ENCODE peak calls at places on chromosomes 12 and 14, in five cellular contexts. One of them, this sample, is unnamed.

GRCh38 chr14:96039633-96040311 is 610 bp downstream of the C14orf132 start:
- DNase-seq in stimulated activated effector memory CD8-positive, alpha-beta T cell treated with anti-CD3 and anti-CD28 coated beads, Interleukin-12 subunit alpha, Interleukin-12 subunit beta, amount 100 ng/mL, for 72 hours: no peak
- DNase-seq in stimulated activated CD4-positive, alpha-beta T cell treated with anti-CD3 and anti-CD28 coated beads, Interleukin-2, amount 100 ng/mL, for 24 hours: peak
- DNase-seq in EL: peak
- DNase-seq in activated T-cell treated with anti-CD3 and anti-CD28 coated beads for 24 hours: no peak
- DNase-seq in this sample: no peak

GRCh38 chr12:95621725-95622124 is 70.4 kb upstream of the USP44 start:
- DNase-seq in EL: no peak
- DNase-seq in stimulated activated CD4-positive, alpha-beta T cell treated with anti-CD3 and anti-CD28 coated beads, Interleukin-2, amount 100 ng/mL, for 24 hours: no peak
- DNase-seq in stimulated activated effector memory CD8-positive, alpha-beta T cell treated with anti-CD3 and anti-CD28 coated beads, Interleukin-12 subunit alpha, Interleukin-12 subunit beta, amount 100 ng/mL, for 72 hours: no peak
- DNase-seq in activated T-cell treated with anti-CD3 and anti-CD28 coated beads for 24 hours: no peak
- DNase-seq in this sample: no peak

GRCh38 chr12:44544018-44544417 is 332.1 kb downstream of the NELL2 start:
- DNase-seq in stimulated activated CD4-positive, alpha-beta T cell treated with anti-CD3 and anti-CD28 coated beads, Interleukin-2, amount 100 ng/mL, for 24 hours: no peak
- DNase-seq in stimulated activated effector memory CD8-positive, alpha-beta T cell treated with anti-CD3 and anti-CD28 coated beads, Interleukin-12 subunit alpha, Interleukin-12 subunit beta, amount 100 ng/mL, for 72 hours: no peak
- DNase-seq in activated T-cell treated with anti-CD3 and anti-CD28 coated beads for 24 hours: no peak
- DNase-seq in EL: no peak
- DNase-seq in this sample: no peak

GRCh38 chr14:91453744-91454143 is 36.1 kb upstream of the CCDC88C start:
- DNase-seq in stimulated activated effector memory CD8-positive, alpha-beta T cell treated with anti-CD3 and anti-CD28 coated beads, Interleukin-12 subunit alpha, Interleukin-12 subunit beta, amount 100 ng/mL, for 72 hours: no peak
- DNase-seq in activated T-cell treated with anti-CD3 and anti-CD28 coated beads for 24 hours: no peak
- DNase-seq in EL: no peak
- DNase-seq in stimulated activated CD4-positive, alpha-beta T cell treated with anti-CD3 and anti-CD28 coated beads, Interleukin-2, amount 100 ng/mL, for 24 hours: no peak
- DNase-seq in this sample: no peak

GRCh38 chr12:75759842-75760260 is 248.4 kb upstream of the KRR1 start:
- DNase-seq in EL: peak
- DNase-seq in stimulated activated CD4-positive, alpha-beta T cell treated with anti-CD3 and anti-CD28 coated beads, Interleukin-2, amount 100 ng/mL, for 24 hours: no peak
- DNase-seq in stimulated activated effector memory CD8-positive, alpha-beta T cell treated with anti-CD3 and anti-CD28 coated beads, Interleukin-12 subunit alpha, Interleukin-12 subunit beta, amount 100 ng/mL, for 72 hours: no peak
- DNase-seq in activated T-cell treated with anti-CD3 and anti-CD28 coated beads for 24 hours: no peak
- DNase-seq in this sample: no peak

GRCh38 chr12:3661028-3661427 is 91.9 kb downstream of the CRACR2A start:
- DNase-seq in stimulated activated effector memory CD8-positive, alpha-beta T cell treated with anti-CD3 and anti-CD28 coated beads, Interleukin-12 subunit alpha, Interleukin-12 subunit beta, amount 100 ng/mL, for 72 hours: no peak
- DNase-seq in stimulated activated CD4-positive, alpha-beta T cell treated with anti-CD3 and anti-CD28 coated beads, Interleukin-2, amount 100 ng/mL, for 24 hours: no peak
- DNase-seq in EL: no peak
- DNase-seq in activated T-cell treated with anti-CD3 and anti-CD28 coated beads for 24 hours: no peak
- DNase-seq in this sample: no peak

GRCh38 chr14:91997492-91997891 is 42.4 kb downstream of the TRIP11 start:
- DNase-seq in stimulated activated CD4-positive, alpha-beta T cell treated with anti-CD3 and anti-CD28 coated beads, Interleukin-2, amount 100 ng/mL, for 24 hours: no peak
- DNase-seq in stimulated activated effector memory CD8-positive, alpha-beta T cell treated with anti-CD3 and anti-CD28 coated beads, Interleukin-12 subunit alpha, Interleukin-12 subunit beta, amount 100 ng/mL, for 72 hours: no peak
- DNase-seq in activated T-cell treated with anti-CD3 and anti-CD28 coated beads for 24 hours: no peak
- DNase-seq in EL: no peak
- DNase-seq in this sample: no peak

GRCh38 chr12:114729731-114730130 is 45.8 kb upstream of the TBX3 start:
- DNase-seq in stimulated activated effector memory CD8-positive, alpha-beta T cell treated with anti-CD3 and anti-CD28 coated beads, Interleukin-12 subunit alpha, Interleukin-12 subunit beta, amount 100 ng/mL, for 72 hours: no peak
- DNase-seq in EL: peak
- DNase-seq in stimulated activated CD4-positive, alpha-beta T cell treated with anti-CD3 and anti-CD28 coated beads, Interleukin-2, amount 100 ng/mL, for 24 hours: no peak
- DNase-seq in activated T-cell treated with anti-CD3 and anti-CD28 coated beads for 24 hours: no peak
- DNase-seq in this sample: no peak

GRCh38 chr12:124742111-124742510 is 121.6 kb downstream of the SCARB1 start:
- DNase-seq in stimulated activated effector memory CD8-positive, alpha-beta T cell treated with anti-CD3 and anti-CD28 coated beads, Interleukin-12 subunit alpha, Interleukin-12 subunit beta, amount 100 ng/mL, for 72 hours: no peak
- DNase-seq in stimulated activated CD4-positive, alpha-beta T cell treated with anti-CD3 and anti-CD28 coated beads, Interleukin-2, amount 100 ng/mL, for 24 hours: no peak
- DNase-seq in activated T-cell treated with anti-CD3 and anti-CD28 coated beads for 24 hours: no peak
- DNase-seq in EL: no peak
- DNase-seq in this sample: no peak

GRCh38 chr12:120846721-120847120 is 57.4 kb downstream of the SPPL3 start:
- DNase-seq in activated T-cell treated with anti-CD3 and anti-CD28 coated beads for 24 hours: no peak
- DNase-seq in stimulated activated CD4-positive, alpha-beta T cell treated with anti-CD3 and anti-CD28 coated beads, Interleukin-2, amount 100 ng/mL, for 24 hours: no peak
- DNase-seq in EL: peak
- DNase-seq in stimulated activated effector memory CD8-positive, alpha-beta T cell treated with anti-CD3 and anti-CD28 coated beads, Interleukin-12 subunit alpha, Interleukin-12 subunit beta, amount 100 ng/mL, for 72 hours: no peak
- DNase-seq in this sample: no peak